ENCODE peak calls at places on chromosome 9, in ten cellular contexts. H, L, M, Z, O, P, I, N, E and T are unnamed samples.

GRCh38 chr9:90044710-90045151 is 439.9 kb downstream of the GADD45G start:
- DNase-seq in E (no peak), L (no peak), H (no peak), N (peak), O (no peak), P (no peak), I (peak), Z (peak), M (peak), T (no peak)

GRCh38 chr9:92660266-92660665 is 9.7 kb downstream of the IPPK start:
- DNase-seq in E (no peak), O (no peak), N (no peak), M (no peak), H (no peak), L (no peak), I (no peak), Z (no peak), P (no peak), T (no peak)

GRCh38 chr9:72592501-72593403 is 71.3 kb downstream of the TMC1 start:
- DNase-seq in E (no peak), H (no peak), P (peak), L (peak), M (peak), Z (peak), I (peak), O (no peak), N (peak), T (no peak)

GRCh38 chr9:133990366-133991210 is 1.5 kb downstream of the VAV2 start:
- DNase-seq in E (peak), H (peak), P (peak), Z (no peak), O (no peak), N (peak), M (peak), I (peak), L (peak), T (no peak)

GRCh38 chr9:108836319-108836718 is 19.5 kb downstream of the ACTL7B start:
- DNase-seq in I (no peak), N (no peak), H (no peak), E (no peak), Z (no peak), M (no peak), P (no peak), L (no peak), O (no peak), T (no peak)

GRCh38 chr9:133403766-133404439 is 13.9 kb downstream of the REXO4 start:
- DNase-seq in L (peak), M (no peak), I (peak), H (no peak), P (no peak), N (peak), Z (no peak), E (no peak), O (peak), T (no peak)

GRCh38 chr9:79682076-79682736 is 110.4 kb downstream of the TLE4 start:
- DNase-seq in L (no peak), O (no peak), I (no peak), P (no peak), H (no peak), N (no peak), E (no peak), Z (no peak), M (peak), T (no peak)

GRCh38 chr9:109088221-109088620 is 31.5 kb downstream of the TMEM245 start:
- DNase-seq in P (no peak), E (no peak), L (no peak), O (no peak), N (peak), M (peak), Z (no peak), H (no peak), I (no peak), T (no peak)

GRCh38 chr9:93682155-93682968 is 106.0 kb downstream of the PHF2 start:
- DNase-seq in Z (no peak), H (peak), O (peak), N (peak), I (peak), E (peak), P (peak), M (peak), L (peak), T (peak)

DNA sequence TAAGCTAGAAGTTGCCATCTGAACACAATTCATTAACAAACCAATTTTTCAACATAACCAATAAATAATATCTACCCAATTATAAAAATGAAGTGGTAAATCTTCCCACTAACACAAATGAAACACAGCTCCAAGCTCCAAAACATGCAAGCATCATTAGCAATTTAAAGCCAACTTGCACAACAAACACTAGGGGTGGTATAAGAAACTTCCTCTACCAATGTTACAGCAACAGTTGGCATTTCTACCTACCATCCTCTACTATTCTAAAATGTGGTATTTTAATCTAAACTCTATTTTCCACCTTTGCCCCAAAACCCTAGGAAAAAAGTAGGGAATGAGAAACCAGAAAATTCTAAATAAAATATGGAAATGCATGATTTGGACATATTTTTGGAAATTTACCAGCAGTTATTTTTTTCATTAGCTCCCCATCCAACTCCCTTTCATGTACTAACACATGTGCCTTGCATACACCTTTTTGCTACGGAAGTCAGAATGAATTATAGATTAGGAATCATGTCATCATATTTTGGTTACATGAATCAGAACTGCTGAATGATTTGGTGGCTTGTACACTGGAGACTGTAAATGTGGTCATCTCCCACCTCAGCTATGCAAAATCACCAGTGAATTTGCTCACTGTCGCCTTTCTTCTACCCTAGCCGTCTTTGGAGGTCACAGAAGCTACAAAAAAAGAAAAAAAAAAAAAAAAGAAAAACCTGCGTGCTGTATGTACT is 4.1 kb downstream of the NR6A1 start:
- DNase-seq in I (no peak), H (no peak), L (no peak), O (no peak), P (no peak), M (no peak), Z (no peak), N (no peak), E (no peak), T (no peak)
- TF ChIP-seq CTCF in I (no peak), H (no peak), L (no peak), O (no peak), P (peak), M (peak), Z (peak), N (no peak), E (no peak), T (no peak)

DNA sequence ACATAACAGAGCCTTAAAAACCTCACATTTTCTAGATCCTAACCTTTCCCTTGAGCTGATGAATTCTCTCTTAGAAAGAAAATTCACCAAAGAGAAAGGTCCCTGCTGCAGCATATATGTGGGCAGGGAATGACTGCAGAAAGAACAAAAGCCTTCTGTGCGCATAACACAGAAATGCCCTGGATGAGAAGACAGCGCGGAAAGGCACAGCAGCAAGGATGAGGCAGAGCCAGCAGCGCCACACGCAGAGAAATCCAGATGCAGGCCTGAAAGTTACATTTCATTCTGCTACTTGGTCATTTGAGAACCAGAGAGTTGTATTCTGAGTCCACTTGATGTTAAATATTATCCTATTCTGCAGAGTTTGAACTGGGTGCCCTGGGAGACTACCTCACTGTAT is 68.6 kb downstream of the GLDC start:
- DNase-seq in I (no peak), Z (no peak), N (no peak), L (no peak), E (no peak), O (no peak), P (no peak), M (no peak), H (no peak), T (no peak)
- TF ChIP-seq CTCF in I (no peak), Z (no peak), N (no peak), L (no peak), E (no peak), O (no peak), P (no peak), M (no peak), H (no peak), T (no peak)

GRCh38 chr9:127196826-127197145 is 67.8 kb upstream of the GARNL3 start:
- DNase-seq in Z (no peak), P (no peak), H (no peak), I (no peak), L (no peak), N (no peak), M (no peak), O (no peak), E (no peak), T (no peak)

GRCh38 chr9:127197186-127197860 is 67.3 kb upstream of the GARNL3 start:
- DNase-seq in L (no peak), M (no peak), E (no peak), P (no peak), O (no peak), H (no peak), I (no peak), Z (no peak), N (no peak), T (no peak)

GRCh38 chr9:127193483-127193882 is 71.0 kb upstream of the ANGPTL2 start:
- DNase-seq in Z (no peak), N (no peak), P (no peak), H (no peak), I (no peak), M (no peak), O (no peak), E (no peak), L (no peak), T (no peak)

GRCh38 chr9:127195976-127196825 is 68.4 kb upstream of the GARNL3 start:
- DNase-seq in M (no peak), I (no peak), Z (no peak), L (no peak), H (no peak), E (no peak), P (no peak), N (no peak), O (no peak), T (no peak)

DNA sequence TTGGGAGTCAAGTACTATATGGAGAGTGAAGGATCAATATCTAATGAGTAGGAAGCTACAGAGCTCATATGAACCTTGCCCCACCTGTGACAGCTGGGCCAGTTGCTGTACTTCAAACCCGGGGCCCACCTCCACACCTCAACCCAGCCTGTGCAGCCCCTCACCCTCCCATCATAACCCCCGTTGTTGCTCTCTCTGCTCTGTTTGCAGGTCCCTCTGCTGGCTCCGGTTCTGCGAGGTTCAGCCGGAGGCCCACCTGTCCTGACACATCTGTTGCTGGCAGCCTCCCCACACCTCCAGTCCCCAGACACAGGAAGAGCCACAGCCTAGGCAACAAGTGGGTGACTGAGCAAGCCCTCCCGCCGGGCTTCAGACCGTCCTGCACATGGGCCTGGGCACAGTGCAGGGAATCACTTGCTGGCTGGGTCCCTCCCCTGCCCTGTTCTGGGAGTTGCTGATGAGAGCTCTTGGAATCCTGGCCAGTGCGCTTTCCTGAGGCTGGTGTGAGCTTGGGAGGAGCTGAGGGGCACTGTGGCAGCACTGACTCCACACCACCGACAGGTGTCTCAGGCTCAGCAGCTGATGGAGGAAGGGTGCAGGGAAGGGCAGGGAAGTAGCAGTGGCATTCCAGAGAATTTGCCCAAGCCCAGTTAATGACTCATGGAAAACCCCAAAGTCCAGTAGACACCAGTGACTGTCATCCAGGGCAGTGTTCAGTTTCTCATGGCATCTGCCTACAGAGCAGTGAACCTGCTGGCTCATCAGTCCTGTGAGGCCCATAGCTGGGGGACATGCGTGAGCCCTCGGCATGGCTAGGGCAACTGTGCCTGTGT is 69.5 kb upstream of the GARNL3 start:
- DNase-seq in P (no peak), M (peak), E (no peak), I (no peak), Z (no peak), H (no peak), L (no peak), N (peak), O (no peak), T (no peak)
- TF ChIP-seq CTCF in P (no peak), M (no peak), E (peak), I (no peak), Z (no peak), H (no peak), L (no peak), N (no peak), O (no peak), T (no peak)

GRCh38 chr9:107242073-107243063 is 40.7 kb upstream of the RAD23B start:
- DNase-seq in N (peak), L (no peak), M (peak), H (no peak), Z (no peak), O (no peak), I (no peak), E (no peak), P (no peak), T (no peak)

GRCh38 chr9:107235765-107236442 is 47.2 kb upstream of the RAD23B start:
- DNase-seq in O (no peak), I (no peak), L (no peak), M (no peak), Z (no peak), N (no peak), P (no peak), E (no peak), H (no peak), T (no peak)

GRCh38 chr9:107240260-107240659 is 42.8 kb upstream of the RAD23B start:
- DNase-seq in L (no peak), H (no peak), E (no peak), Z (no peak), N (no peak), P (no peak), O (no peak), M (no peak), I (no peak), T (no peak)

GRCh38 chr9:107237873-107238272 is 45.2 kb upstream of the RAD23B start:
- DNase-seq in E (no peak), P (no peak), I (no peak), M (no peak), L (no peak), O (no peak), H (no peak), Z (no peak), N (no peak), T (no peak)

GRCh38 chr9:107239474-107239873 is 43.6 kb upstream of the RAD23B start:
- DNase-seq in N (peak), I (no peak), O (no peak), E (no peak), H (no peak), M (peak), Z (no peak), L (no peak), P (no peak), T (no peak)
- TF ChIP-seq CTCF in N (peak), I (peak), O (peak), E (peak), H (no peak), M (peak), Z (peak), L (no peak), P (no peak), T (no peak)

GRCh38 chr9:7363777-7364477 is 435.7 kb downstream of the DMAC1 start:
- DNase-seq in P (no peak), E (no peak), O (no peak), N (no peak), L (no peak), I (no peak), M (no peak), Z (no peak), H (no peak), T (no peak)

GRCh38 chr9:7360513-7360912 is 439.1 kb downstream of the DMAC1 start:
- DNase-seq in L (no peak), O (no peak), E (no peak), Z (no peak), N (no peak), I (no peak), H (no peak), M (no peak), P (no peak), T (no peak)

GRCh38 chr9:7354704-7355103 is 444.9 kb downstream of the DMAC1 start:
- DNase-seq in L (no peak), I (no peak), P (no peak), M (no peak), Z (no peak), E (no peak), H (no peak), N (no peak), O (no peak), T (no peak)

GRCh38 chr9:7358876-7359275 is 440.7 kb downstream of the DMAC1 start:
- DNase-seq in O (no peak), M (no peak), L (no peak), H (no peak), Z (no peak), I (no peak), N (peak), E (no peak), P (no peak), T (no peak)
- TF ChIP-seq CTCF in O (no peak), M (peak), L (no peak), H (no peak), Z (no peak), I (no peak), N (peak), E (no peak), P (no peak), T (no peak)

GRCh38 chr9:114386886-114387677 is 700 bp downstream of the AKNA start:
- DNase-seq in E (no peak), N (peak), O (peak), Z (no peak), M (peak), L (no peak), P (no peak), H (no peak), I (peak), T (no peak)

GRCh38 chr9:114384836-114385411 is 2.9 kb downstream of the AKNA start:
- DNase-seq in L (no peak), P (no peak), Z (no peak), I (no peak), N (no peak), O (no peak), E (no peak), H (no peak), M (no peak), T (no peak)

GRCh38 chr9:114386361-114386885 is 1.4 kb downstream of the AKNA start:
- DNase-seq in N (no peak), O (peak), L (no peak), Z (no peak), I (no peak), E (no peak), M (no peak), H (no peak), P (no peak), T (no peak)

GRCh38 chr9:114383866-114384231 is 3.9 kb downstream of the AKNA start:
- DNase-seq in L (no peak), N (no peak), P (no peak), H (no peak), I (no peak), Z (no peak), O (peak), M (no peak), E (no peak), T (no peak)

GRCh38 chr9:114385412-114386181 is 2.2 kb downstream of the AKNA start:
- DNase-seq in N (peak), H (peak), L (peak), E (peak), P (no peak), M (peak), Z (no peak), O (peak), I (peak), T (no peak)
- TF ChIP-seq CTCF in N (no peak), H (no peak), L (no peak), E (no peak), P (no peak), M (no peak), Z (no peak), O (no peak), I (no peak), T (no peak)

GRCh38 chr9:111720170-111720569 is 58.8 kb downstream of the GNG10 start:
- DNase-seq in H (no peak), O (no peak), N (peak), L (no peak), Z (no peak), M (no peak), I (no peak), P (no peak), E (no peak), T (no peak)
- TF ChIP-seq CTCF in H (no peak), O (no peak), N (no peak), L (no peak), Z (no peak), M (no peak), I (no peak), P (no peak), E (no peak), T (no peak)